ENCODE peak calls at places on chromosome 22, in four cellular contexts. One of them, this sample, is unnamed.

GRCh38 chr22:49415219-49415951 is 412.3 kb downstream of the BRD1 start:
- DNase-seq in H1: no peak
- DNase-seq in neuronal stem cell: no peak
- DNase-seq in mesenchymal stem cell: no peak
- DNase-seq in this sample: no peak

GRCh38 chr22:22030493-22031182 is 48.1 kb upstream of the TOP3B start:
- DNase-seq in neuronal stem cell: no peak
- DNase-seq in mesenchymal stem cell: peak; percentile 7
- DNase-seq in H1: no peak
- DNase-seq in this sample: peak; percentile 70

GRCh38 chr22:27980424-27981148 is 61.5 kb upstream of the PITPNB start:
- DNase-seq in neuronal stem cell: no peak
- DNase-seq in H1: no peak
- DNase-seq in mesenchymal stem cell: no peak
- DNase-seq in this sample: peak; percentile 76

GRCh38 chr22:38862375-38863329 is 9.4 kb downstream of the CBX6 start:
- DNase-seq in neuronal stem cell: no peak
- DNase-seq in mesenchymal stem cell: no peak
- DNase-seq in H1: no peak
- DNase-seq in this sample: peak; percentile 54

GRCh38 chr22:30742291-30743256 is 47.9 kb downstream of the OSBP2 start:
- DNase-seq in neuronal stem cell: no peak
- DNase-seq in mesenchymal stem cell: no peak
- DNase-seq in H1: no peak
- DNase-seq in this sample: no peak

GRCh38 chr22:30892731-30893221 is 75.8 kb downstream of the MORC2 start:
- DNase-seq in neuronal stem cell: no peak
- DNase-seq in H1: no peak
- DNase-seq in mesenchymal stem cell: no peak
- DNase-seq in this sample: no peak

GRCh38 chr22:42820075-42820763 is 36.9 kb downstream of the ARFGAP3 start:
- DNase-seq in mesenchymal stem cell: peak; percentile 79
- DNase-seq in H1: no peak
- DNase-seq in neuronal stem cell: no peak
- DNase-seq in this sample: no peak

GRCh38 chr22:29073618-29074275 is 912 bp downstream of the KREMEN1 start:
- DNase-seq in neuronal stem cell: no peak
- DNase-seq in mesenchymal stem cell: peak; percentile 50
- DNase-seq in H1: no peak
- DNase-seq in this sample: peak; percentile 70

GRCh38 chr22:38924197-38924952 is 33.0 kb upstream of the APOBEC3A start:
- DNase-seq in H1: no peak
- DNase-seq in mesenchymal stem cell: peak; percentile 78
- DNase-seq in neuronal stem cell: no peak
- DNase-seq in this sample: no peak

GRCh38 chr22:38035530-38035885 is 21.7 kb upstream of the PICK1 start:
- DNase-seq in mesenchymal stem cell: no peak
- DNase-seq in H1: no peak
- DNase-seq in neuronal stem cell: no peak
- DNase-seq in this sample: peak; percentile 33

GRCh38 chr22:47221840-47222615 is 459.6 kb downstream of the TBC1D22A start:
- DNase-seq in mesenchymal stem cell: no peak
- DNase-seq in H1: no peak
- DNase-seq in neuronal stem cell: no peak
- DNase-seq in this sample: peak; percentile 5

GRCh38 chr22:36343720-36344105 is 44.1 kb downstream of the MYH9 start:
- DNase-seq in H1: no peak
- DNase-seq in neuronal stem cell: no peak
- DNase-seq in mesenchymal stem cell: no peak
- DNase-seq in this sample: no peak

GRCh38 chr22:36339171-36340065 is 48.3 kb downstream of the MYH9 start:
- DNase-seq in mesenchymal stem cell: peak; percentile 88
- DNase-seq in H1: no peak
- DNase-seq in neuronal stem cell: no peak
- DNase-seq in this sample: no peak

GRCh38 chr22:36343070-36343719 is 44.6 kb downstream of the MYH9 start:
- DNase-seq in mesenchymal stem cell: no peak
- DNase-seq in neuronal stem cell: no peak
- DNase-seq in H1: no peak
- DNase-seq in this sample: no peak

GRCh38 chr22:36340621-36341020 is 47.1 kb downstream of the MYH9 start:
- DNase-seq in mesenchymal stem cell: no peak
- DNase-seq in H1: no peak
- DNase-seq in neuronal stem cell: no peak
- DNase-seq in this sample: no peak

GRCh38 chr22:36341640-36342041 is 46.1 kb downstream of the MYH9 start:
- DNase-seq in H1: no peak
- DNase-seq in neuronal stem cell: no peak
- DNase-seq in mesenchymal stem cell: no peak
- DNase-seq in this sample: no peak
- H3K27ac ChIP-seq in H1: no peak overlapping the region
- H3K27ac ChIP-seq in neuronal stem cell: no peak overlapping the region
- H3K27ac ChIP-seq in mesenchymal stem cell: peak overlapping the region; percentile 0
- H3K27ac ChIP-seq in this sample: no peak overlapping the region

DNA sequence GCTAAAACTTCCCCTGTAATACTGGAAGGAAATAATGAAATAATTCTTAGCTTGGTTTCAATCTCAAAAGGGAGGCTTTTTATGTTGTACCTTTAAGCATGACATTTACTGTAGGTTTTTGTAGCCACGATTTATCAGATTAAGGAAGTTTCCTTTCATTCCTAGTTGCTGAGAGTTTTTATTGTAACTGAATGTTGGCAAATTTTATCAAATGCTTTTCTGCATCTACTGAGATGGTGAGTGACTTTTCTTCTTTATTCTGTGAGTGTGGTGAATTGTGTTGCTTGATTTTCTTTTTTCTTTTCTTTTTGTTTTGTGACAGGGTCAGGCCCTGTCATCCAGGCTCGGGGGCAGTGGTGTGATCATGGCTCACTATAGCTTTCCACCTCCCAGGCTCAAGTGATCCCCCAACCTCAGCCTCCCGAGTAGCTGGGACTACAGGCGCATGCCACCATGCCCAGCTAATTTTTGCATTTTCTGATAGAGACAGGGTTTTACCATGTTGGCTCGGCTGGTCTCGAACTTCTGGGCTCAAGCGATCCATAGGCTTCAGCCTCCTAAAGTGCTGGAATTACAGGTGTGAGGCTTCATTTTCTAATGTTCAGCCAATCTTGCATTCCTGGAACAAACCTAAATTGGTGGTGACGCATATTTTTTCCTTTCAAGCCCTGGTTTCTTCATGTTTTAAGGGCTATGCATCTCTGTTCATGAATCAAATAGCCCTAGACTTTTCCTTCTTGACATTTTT is 26.2 kb downstream of the SUSD2 start:
- DNase-seq in H1: no peak
- DNase-seq in mesenchymal stem cell: peak; percentile 43
- DNase-seq in neuronal stem cell: no peak
- DNase-seq in this sample: no peak
- H2BK12ac ChIP-seq in H1: no peak overlapping the region
- H2BK12ac ChIP-seq in mesenchymal stem cell: peak overlapping the region; percentile 99
- H2BK12ac ChIP-seq in neuronal stem cell: no peak overlapping the region
- H2BK12ac ChIP-seq in this sample: no peak overlapping the region

GRCh38 chr22:44348963-44349950 is 36.5 kb upstream of the SHISAL1 start:
- DNase-seq in neuronal stem cell: no peak
- DNase-seq in H1: no peak
- DNase-seq in mesenchymal stem cell: no peak
- DNase-seq in this sample: no peak
- H2BK15ac ChIP-seq in neuronal stem cell: peak overlapping the region; percentile 56
- H2BK15ac ChIP-seq in H1: no peak overlapping the region
- H2BK15ac ChIP-seq in mesenchymal stem cell: no peak overlapping the region
- H2BK15ac ChIP-seq in this sample: no peak overlapping the region

DNA sequence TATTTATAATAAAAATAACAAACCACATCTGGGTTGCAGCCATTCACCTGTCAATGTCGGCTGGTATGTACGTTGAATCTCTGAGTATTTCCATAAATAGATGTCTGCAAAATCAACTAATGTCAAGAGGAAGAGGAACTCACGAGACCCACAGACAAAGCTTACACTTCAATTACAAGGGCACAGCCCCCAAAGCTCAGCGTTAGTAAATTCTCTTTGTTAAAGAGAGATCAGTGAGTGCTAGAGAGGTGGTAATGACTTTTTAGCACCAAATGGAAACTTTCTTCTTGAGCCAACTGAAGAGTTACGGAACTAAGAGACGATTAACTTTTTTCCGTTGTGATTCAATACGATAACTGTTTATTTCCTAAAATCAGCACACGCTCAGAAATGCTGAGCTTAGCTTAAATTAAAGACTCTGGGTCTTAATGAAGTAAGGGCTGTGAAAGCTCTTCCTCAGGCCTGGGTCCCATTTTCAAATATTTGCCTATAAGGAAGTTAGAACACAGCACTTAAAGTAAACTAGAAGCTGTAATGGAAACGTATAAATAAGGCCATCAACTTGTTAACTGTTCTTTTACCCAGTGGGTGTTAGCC is 22.7 kb upstream of the TFIP11 start:
- DNase-seq in mesenchymal stem cell: no peak
- DNase-seq in H1: no peak
- DNase-seq in neuronal stem cell: no peak
- DNase-seq in this sample: no peak
- H3K27ac ChIP-seq in mesenchymal stem cell: no peak overlapping the region
- H3K27ac ChIP-seq in H1: no peak overlapping the region
- H3K27ac ChIP-seq in neuronal stem cell: no peak overlapping the region
- H3K27ac ChIP-seq in this sample: no peak overlapping the region

GRCh38 chr22:24451162-24451561 is 23.8 kb downstream of the ADORA2A start:
- DNase-seq in H1: no peak
- DNase-seq in neuronal stem cell: no peak
- DNase-seq in mesenchymal stem cell: no peak
- DNase-seq in this sample: no peak
- H2BK12ac ChIP-seq in H1: no peak overlapping the region
- H2BK12ac ChIP-seq in neuronal stem cell: no peak overlapping the region
- H2BK12ac ChIP-seq in mesenchymal stem cell: no peak overlapping the region
- H2BK12ac ChIP-seq in this sample: no peak overlapping the region